ENCODE peak calls at places on chromosomes 3 and 15, in five cellular contexts. F is lower leg skin, Z is HTR-8/SVneo, H is iris pigment epithelial cell, J is AG20443. A is an unnamed sample.

GRCh38 chr3:42157915-42158538 is 66.9 kb downstream of the TRAK1 start:
- DNase-seq in F (no peak), Z (no peak), H (peak), J (no peak), A (peak)

GRCh38 chr3:11244131-11244677 is 28.0 kb upstream of the ATG7 start:
- DNase-seq in F (no peak), Z (no peak), H (peak), J (peak), A (peak)

GRCh38 chr3:15899438-15899837 is 101.7 kb upstream of the ANKRD28 start:
- DNase-seq in F (no peak), Z (peak), H (peak), J (peak), A (peak)

GRCh38 chr3:12797892-12798558 is 1.5 kb downstream of the CAND2 start:
- DNase-seq in F (no peak), Z (no peak), H (no peak), J (no peak), A (no peak)

GRCh38 chr3:157650699-157651098 is 147.5 kb upstream of the VEPH1 start:
- DNase-seq in F (no peak), Z (no peak), H (no peak), J (no peak), A (no peak)

GRCh38 chr15:85702321-85703230 is 92.1 kb downstream of the KLHL25 start:
- DNase-seq in F (no peak), Z (no peak), H (peak), J (no peak), A (no peak)

GRCh38 chr3:166388321-166388720 is 551.1 kb upstream of the BCHE start:
- DNase-seq in F (no peak), Z (no peak), H (no peak), J (no peak), A (no peak)

GRCh38 chr3:123540285-123540684 is 44.6 kb downstream of the HACD2 start:
- DNase-seq in F (no peak), Z (no peak), H (no peak), J (no peak), A (no peak)

GRCh38 chr3:154115332-154115731 is 5.9 kb upstream of the ARHGEF26 start:
- DNase-seq in F (no peak), Z (no peak), H (no peak), J (no peak), A (no peak)

A was measured in bronchial epithelial cell.